ENCODE peak calls at places on chromosomes 3 and 15, in six cellular contexts. T is H9, M is IMR-90, I is neuronal stem cell, R is H1, O is mesendoderm. S is an unnamed sample.

GRCh38 chr3:67401911-67402310 is 252.5 kb downstream of the SUCLG2 start:
- DNase-seq in T (no peak), M (no peak), I (no peak), R (no peak), O (no peak), S (peak)

GRCh38 chr3:178618197-178618596 is 82.0 kb downstream of the KCNMB2 start:
- DNase-seq in T (no peak), M (peak), I (no peak), R (no peak), O (no peak), S (peak)

GRCh38 chr15:49467782-49468181 is 44.7 kb downstream of the FGF7 start:
- DNase-seq in T (no peak), M (no peak), I (no peak), R (no peak), O (no peak), S (no peak)

GRCh38 chr15:39580117-39580629 is 706 bp upstream of the THBS1 start:
- DNase-seq in T (peak), M (peak), I (peak), R (peak), O (peak), S (peak)

GRCh38 chr3:148861277-148861869 is 3.7 kb upstream of the CPA3 start:
- DNase-seq in T (no peak), M (peak), I (peak), R (no peak), O (peak), S (peak)

GRCh38 chr3:55074861-55075260 is 147.0 kb upstream of the LRTM1 start:
- DNase-seq in T (no peak), M (peak), I (no peak), R (no peak), O (no peak), S (no peak)

GRCh38 chr3:117105650-117106049 is 396.1 kb downstream of the TUSC7 start:
- DNase-seq in T (no peak), M (peak), I (no peak), R (no peak), O (no peak), S (no peak)

GRCh38 chr3:32448686-32449474 is 53.8 kb downstream of the CMTM6 start:
- DNase-seq in T (no peak), M (no peak), I (no peak), R (no peak), O (no peak), S (no peak)

GRCh38 chr15:83118968-83119367 is 11.5 kb downstream of the TM6SF1 start:
- DNase-seq in T (no peak), M (no peak), I (no peak), R (no peak), O (no peak), S (no peak)

GRCh38 chr3:141680620-141681389 is 57.3 kb upstream of the RNF7 start:
- DNase-seq in T (peak), M (peak), I (no peak), R (peak), O (peak), S (peak)

GRCh38 chr15:97904196-97904572 is 56.3 kb upstream of the ARRDC4 start:
- DNase-seq in T (peak), M (peak), I (peak), R (peak), O (peak), S (peak)

GRCh38 chr3:115623414-115623868 is at the start of gene GAP43:
- DNase-seq in T (peak), M (peak), I (no peak), R (peak), O (peak), S (peak)

GRCh38 chr3:60788185-60788584 is 463.1 kb downstream of the FHIT start:
- DNase-seq in T (no peak), M (no peak), I (no peak), R (no peak), O (no peak), S (no peak)

GRCh38 chr15:101066501-101067408 is 147.6 kb downstream of the LRRK1 start:
- DNase-seq in T (no peak), M (no peak), I (no peak), R (no peak), O (no peak), S (no peak)
- H2BK15ac ChIP-seq in T (no peak), M (no peak), I (peak), R (peak), O (no peak), S (no peak)

DNA sequence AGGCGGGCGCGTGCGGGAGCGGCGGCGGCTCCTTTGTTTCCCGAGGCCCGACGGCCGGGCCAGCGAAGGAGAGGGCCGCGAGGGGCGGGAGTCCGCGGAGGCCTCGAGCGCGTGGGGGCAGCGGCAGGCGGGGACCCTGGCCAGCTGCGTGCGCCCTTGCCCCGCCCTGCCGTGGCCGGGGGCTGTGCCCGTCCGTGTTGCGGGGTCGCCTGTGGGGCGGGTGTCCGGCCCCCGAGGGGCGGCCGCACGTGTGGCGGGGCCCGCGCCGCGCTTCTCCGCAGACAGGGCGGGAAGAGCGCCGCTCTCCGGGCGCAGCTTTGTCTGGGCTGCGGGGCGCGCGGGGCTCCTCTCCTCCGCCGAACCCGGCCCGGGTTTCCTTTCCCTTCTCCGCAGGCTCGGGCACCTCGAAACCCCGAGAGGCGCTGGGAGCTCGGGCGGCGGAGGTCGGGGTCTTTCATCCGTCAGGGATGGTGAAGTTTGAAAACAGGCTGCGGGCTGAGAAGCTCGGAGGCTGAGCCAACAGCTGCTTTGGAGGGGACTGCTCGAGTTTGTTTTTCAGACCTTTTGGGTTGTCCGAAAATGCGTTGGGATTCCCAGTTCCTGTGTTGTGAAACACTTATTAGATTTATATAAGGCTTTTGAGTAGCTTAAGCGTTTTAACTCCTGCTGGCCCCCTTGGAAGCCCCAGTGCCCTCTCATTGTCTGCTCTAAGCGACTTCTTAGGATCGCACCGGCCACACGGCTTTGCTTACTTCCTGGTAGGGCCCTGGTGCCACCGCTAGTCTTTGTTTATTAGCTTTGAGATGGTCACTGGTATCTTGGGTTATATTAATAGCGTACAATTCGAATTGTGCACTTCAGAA is 817 bp downstream of the USP3 start:
- DNase-seq in T (peak), M (peak), I (peak), R (no peak), O (peak), S (peak)
- H2BK120ac ChIP-seq in T (no peak), M (peak), I (peak), R (no peak), O (peak), S (peak)

GRCh38 chr15:72176155-72176554 is 21.4 kb downstream of the GRAMD2A start:
- DNase-seq in T (no peak), M (no peak), I (no peak), R (no peak), O (no peak), S (no peak)
- H2BK15ac ChIP-seq in T (no peak), M (no peak), I (peak), R (no peak), O (no peak), S (no peak)

GRCh38 chr15:63021031-63021430 is 21.5 kb upstream of the TPM1 start:
- DNase-seq in T (no peak), M (no peak), I (no peak), R (no peak), O (no peak), S (no peak)

GRCh38 chr15:63022663-63023062 is 19.9 kb upstream of the TPM1 start:
- DNase-seq in T (no peak), M (no peak), I (no peak), R (no peak), O (no peak), S (no peak)

GRCh38 chr15:63020128-63020527 is 22.4 kb upstream of the TPM1 start:
- DNase-seq in T (no peak), M (no peak), I (no peak), R (no peak), O (no peak), S (no peak)

GRCh38 chr15:63023351-63023945 is 19.1 kb upstream of the TPM1 start:
- DNase-seq in T (no peak), M (peak), I (no peak), R (no peak), O (no peak), S (peak)

DNA sequence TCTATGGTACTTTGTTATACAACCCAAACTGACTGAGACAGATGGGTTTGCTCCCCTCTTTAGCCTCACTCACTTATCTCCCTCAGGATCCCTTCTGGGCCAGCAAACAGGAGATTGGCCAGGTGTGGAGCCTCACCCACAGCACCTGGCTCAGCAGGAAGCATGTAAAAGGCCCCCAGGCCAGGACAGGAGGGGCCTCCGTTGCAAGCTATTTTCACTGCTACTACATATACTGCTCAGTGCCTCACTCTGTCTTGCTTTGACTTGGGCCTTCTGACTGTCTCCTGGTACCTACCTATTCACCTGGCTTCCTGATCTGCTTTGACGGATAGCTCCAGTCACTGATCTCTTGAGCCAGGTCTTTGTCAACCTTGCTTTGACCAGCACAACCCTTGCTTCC is 20.4 kb upstream of the TPM1 start:
- DNase-seq in T (no peak), M (no peak), I (no peak), R (no peak), O (no peak), S (no peak)
- H2BK120ac ChIP-seq in T (no peak), M (peak), I (no peak), R (no peak), O (no peak), S (no peak)

GRCh38 chr3:181824961-181825360 is 113.2 kb downstream of the SOX2 start:
- DNase-seq in T (peak), M (no peak), I (no peak), R (no peak), O (peak), S (no peak)
- H2BK15ac ChIP-seq in T (no peak), M (no peak), I (no peak), R (no peak), O (no peak), S (no peak)

DNA sequence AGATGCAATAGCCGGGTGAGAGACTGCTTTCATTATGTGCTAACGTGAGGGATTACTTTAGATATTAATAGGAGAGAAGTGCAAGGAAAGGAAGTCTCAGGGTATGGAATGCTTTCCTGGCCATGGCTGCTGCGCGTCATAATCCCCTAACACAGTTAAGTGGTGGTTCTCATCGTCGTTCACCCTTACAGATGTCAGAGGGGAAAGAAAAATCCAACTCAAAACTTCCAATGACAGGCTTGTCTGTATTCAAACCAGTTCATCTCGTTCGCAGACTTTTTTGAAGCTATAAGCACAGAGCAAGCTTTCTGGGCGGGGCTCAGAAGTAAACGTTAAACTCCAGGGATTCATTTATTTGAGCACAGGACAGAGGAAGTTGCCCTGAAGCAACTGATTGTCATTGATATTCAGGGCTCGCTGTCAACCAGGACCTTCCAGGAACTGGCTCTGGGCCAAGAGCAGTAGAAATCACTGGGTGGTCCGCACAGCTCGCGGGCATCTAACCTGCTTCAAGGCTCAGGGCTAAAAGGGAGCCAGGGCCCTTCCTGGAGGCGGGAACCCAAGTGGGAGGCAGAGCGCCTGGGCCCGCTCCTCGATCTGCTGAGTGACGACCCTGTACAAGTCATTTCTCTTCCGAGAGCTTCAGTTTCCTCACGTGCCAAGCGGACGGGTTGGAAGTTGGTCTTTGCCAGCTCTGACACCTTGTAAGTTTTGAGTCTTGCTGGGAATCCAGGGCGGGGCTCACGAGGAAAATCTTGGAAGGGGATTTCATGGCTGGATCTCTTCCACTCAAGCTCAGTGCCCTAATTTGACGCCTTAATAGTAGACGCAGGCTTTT is 1.1 kb upstream of the LPP start:
- DNase-seq in T (peak), M (peak), I (peak), R (peak), O (peak), S (peak)
- H2BK120ac ChIP-seq in T (peak), M (peak), I (peak), R (no peak), O (no peak), S (peak)

GRCh38 chr3:190097025-190097424 is 23.7 kb downstream of the P3H2 start:
- DNase-seq in T (no peak), M (no peak), I (no peak), R (no peak), O (no peak), S (no peak)
- H2BK15ac ChIP-seq in T (no peak), M (peak), I (no peak), R (no peak), O (no peak), S (no peak)

GRCh38 chr3:123608263-123608937 is 23.5 kb upstream of the HACD2 start:
- DNase-seq in T (no peak), M (no peak), I (no peak), R (no peak), O (no peak), S (no peak)

GRCh38 chr3:123602325-123602724 is 17.5 kb upstream of the HACD2 start:
- DNase-seq in T (no peak), M (peak), I (no peak), R (no peak), O (no peak), S (peak)

GRCh38 chr3:123609063-123609462 is 24.2 kb upstream of the HACD2 start:
- DNase-seq in T (no peak), M (no peak), I (no peak), R (no peak), O (no peak), S (no peak)

GRCh38 chr3:123606527-123606926 is 21.7 kb upstream of the HACD2 start:
- DNase-seq in T (no peak), M (no peak), I (no peak), R (no peak), O (no peak), S (no peak)

DNA sequence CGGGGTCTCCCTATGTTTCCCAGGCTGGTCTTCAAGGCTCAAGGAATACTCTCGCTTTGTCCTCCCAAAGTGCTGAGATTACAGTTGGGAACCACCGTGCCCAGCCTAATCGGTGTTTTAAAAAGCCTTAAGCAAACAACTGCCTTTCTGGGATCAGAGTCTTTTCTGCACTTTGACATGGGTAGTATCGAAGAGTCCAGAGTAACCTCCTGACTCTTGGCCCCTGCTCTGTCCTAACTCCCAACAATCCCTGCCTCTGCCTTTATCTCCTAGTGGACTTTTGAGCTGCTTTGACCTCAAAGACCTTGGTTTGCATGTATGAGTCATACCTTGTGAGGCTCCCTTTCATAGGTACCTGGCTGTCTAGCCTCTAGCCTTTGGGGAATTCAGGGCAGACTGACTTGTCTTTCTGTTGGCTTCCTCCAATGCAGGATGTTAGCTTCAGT is 21.0 kb upstream of the HACD2 start:
- DNase-seq in T (peak), M (no peak), I (no peak), R (no peak), O (peak), S (peak)
- H2BK120ac ChIP-seq in T (no peak), M (peak), I (no peak), R (no peak), O (no peak), S (peak)

GRCh38 chr3:101852983-101853382 is 3.7 kb downstream of the NFKBIZ start:
- DNase-seq in T (no peak), M (no peak), I (no peak), R (no peak), O (no peak), S (no peak)

GRCh38 chr3:101854608-101855304 is 5.4 kb downstream of the NFKBIZ start:
- DNase-seq in T (no peak), M (no peak), I (no peak), R (no peak), O (no peak), S (no peak)

GRCh38 chr3:101852315-101852714 is 3.0 kb downstream of the NFKBIZ start:
- DNase-seq in T (no peak), M (no peak), I (no peak), R (no peak), O (no peak), S (no peak)

GRCh38 chr3:101853465-101853864 is 4.2 kb downstream of the NFKBIZ start:
- DNase-seq in T (no peak), M (no peak), I (no peak), R (no peak), O (no peak), S (peak)

GRCh38 chr3:101853971-101854370 is 4.7 kb downstream of the NFKBIZ start:
- DNase-seq in T (no peak), M (no peak), I (no peak), R (no peak), O (no peak), S (no peak)
- H2BK15ac ChIP-seq in T (no peak), M (no peak), I (no peak), R (no peak), O (no peak), S (no peak)

GRCh38 chr3:134345202-134345601 is 29.0 kb downstream of the AMOTL2 start:
- DNase-seq in T (no peak), M (no peak), I (no peak), R (no peak), O (no peak), S (no peak)
- H2BK120ac ChIP-seq in T (no peak), M (no peak), I (no peak), R (no peak), O (no peak), S (peak)

S was measured in mesenchymal stem cell.